ENCODE peak calls at places on chromosomes 13 and 19, in six cellular contexts. U is stimulated activated CD8-positive, alpha-beta memory T cell treated with anti-CD3 and anti-CD28 coated beads, Interleukin-2, amount 100 ng/mL, for 1 hour; N is ELF-1; Z is skeletal muscle cell; I is activated naive CD8-positive, alpha-beta T cell treated with anti-CD3 and anti-CD28 coated beads, Interleukin-2, amount 10 ng/mL, durations not matched to agents 7 days and 5 days; P is SJSA1. F is an unnamed sample.
A peak's percentile ranks its signal among the peaks of the same experiment; 100 is the strongest.

GRCh38 chr19:38290631-38291147 is 13.4 kb upstream of the C19orf33 start:
- DNase-seq in I (no peak), N (no peak), P (peak; percentile 93), Z (peak; percentile 82), U (no peak), F (no peak)

GRCh38 chr19:56076413-56076998 is 44.6 kb downstream of the ZNF787 start:
- DNase-seq in I (no peak), U (no peak), N (peak; percentile 61), Z (no peak), P (no peak), F (no peak)

GRCh38 chr19:8491574-8491973 is 10.9 kb downstream of the PRAM1 start:
- DNase-seq in U (no peak), N (peak; percentile 40), P (no peak), Z (no peak), I (no peak), F (no peak)

GRCh38 chr13:44951184-44951583 is 38.1 kb downstream of the NUFIP1 start:
- DNase-seq in U (no peak), P (no peak), I (no peak), Z (no peak), N (no peak), F (no peak)

GRCh38 chr13:46687810-46688209 is 109.2 kb downstream of the ESD start:
- DNase-seq in P (no peak), Z (no peak), I (no peak), U (no peak), N (peak; percentile 44), F (no peak)

GRCh38 chr13:21703846-21704245 is 33.0 kb downstream of the FGF9 start:
- DNase-seq in I (no peak), Z (no peak), P (peak; percentile 74), N (no peak), U (no peak), F (no peak)

GRCh38 chr13:25046985-25047660 is 48.8 kb upstream of the PABPC3 start:
- DNase-seq in N (peak; percentile 87), P (peak; percentile 75), Z (peak; percentile 11), I (no peak), U (no peak), F (no peak)

GRCh38 chr13:113599396-113599795 is 14.8 kb downstream of the TFDP1 start:
- DNase-seq in I (peak; percentile 14), P (peak; percentile 59), N (no peak), U (no peak), Z (no peak), F (no peak)

GRCh38 chr19:29671393-29672076 is 6.3 kb downstream of the PLEKHF1 start:
- DNase-seq in I (peak; percentile 76), N (peak; percentile 24), P (no peak), U (peak; percentile 69), Z (no peak), F (no peak)

GRCh38 chr13:34942732-34943674 is 933 bp downstream of the NBEA start:
- DNase-seq in N (peak; percentile 77), P (no peak), Z (no peak), U (no peak), I (peak; percentile 43), F (no peak)

GRCh38 chr19:39038098-39038497 is 5.7 kb upstream of the FBXO27 start:
- DNase-seq in Z (no peak), P (no peak), U (no peak), N (peak; percentile 69), I (no peak), F (no peak)

GRCh38 chr13:23739597-23739996 is 149.6 kb downstream of the MIPEP start:
- DNase-seq in Z (no peak), P (no peak), I (no peak), N (no peak), U (no peak), F (no peak)

GRCh38 chr13:32140109-32140508 is 108.5 kb downstream of the FRY start:
- DNase-seq in U (no peak), N (no peak), Z (no peak), P (no peak), I (no peak), F (no peak)

GRCh38 chr13:97974773-97975172 is 21.3 kb downstream of the IPO5 start:
- DNase-seq in N (no peak), P (no peak), I (no peak), U (no peak), Z (no peak), F (no peak)

GRCh38 chr13:98828614-98829013 is 76.1 kb upstream of the SLC15A1 start:
- DNase-seq in P (peak; percentile 42), U (no peak), I (no peak), N (no peak), Z (no peak), F (no peak)

GRCh38 chr13:111247552-111247951 is 72.9 kb upstream of the TEX29 start:
- DNase-seq in P (no peak), N (no peak), U (no peak), I (no peak), Z (no peak), F (no peak)

GRCh38 chr19:12111176-12111575 is 29.0 kb downstream of the ZNF20 start:
- DNase-seq in U (no peak), I (no peak), P (no peak), Z (no peak), N (no peak), F (no peak)

GRCh38 chr19:5484398-5485285 is 29.4 kb downstream of the ZNRF4 start:
- DNase-seq in Z (no peak), N (peak; percentile 59), I (no peak), P (no peak), U (no peak), F (no peak)

GRCh38 chr13:110913911-110914292 is 967 bp downstream of the ANKRD10 start:
- DNase-seq in N (no peak), Z (no peak), P (no peak), I (no peak), U (no peak), F (no peak)